ENCODE peak calls at places on chromosomes 11 and 22, in nine cellular contexts. V is fibroblast of lung, D is colonic mucosa, L is hepatocyte, K is ascending aorta, I is GM06990, B is BJ, Z is adrenal gland, E is left ventricle myocardium inferior. W is an unnamed sample.
A peak's percentile ranks its signal among the peaks of the same experiment; 100 is the strongest.

GRCh38 chr11:69377029-69377952 is 83.3 kb downstream of the MYEOV start:
- DNase-seq in V (no peak), D (no peak), L (no peak), K (no peak), I (no peak), B (no peak), Z (no peak), E (peak; percentile 8), W (no peak)

GRCh38 chr11:112085822-112086421 is 634 bp downstream of the TIMM8B start:
- DNase-seq in V (peak; percentile 27), D (peak; percentile 41), L (peak; percentile 27), K (no peak), I (no peak), B (no peak), Z (peak; percentile 43), E (no peak), W (no peak)

GRCh38 chr22:21933899-21934298 is 18.7 kb downstream of the PPM1F start:
- DNase-seq in V (no peak), D (no peak), L (no peak), K (no peak), I (no peak), B (no peak), Z (no peak), E (no peak), W (no peak)

GRCh38 chr11:115127790-115128189 is 376.4 kb downstream of the CADM1 start:
- DNase-seq in V (no peak), D (no peak), L (no peak), K (no peak), I (no peak), B (no peak), Z (no peak), E (no peak), W (no peak)

GRCh38 chr11:10866893-10867331 is 9.1 kb upstream of the ZBED5 start:
- DNase-seq in V (peak; percentile 94), D (no peak), L (peak; percentile 54), K (no peak), I (no peak), B (no peak), Z (peak; percentile 24), E (no peak), W (no peak)

GRCh38 chr11:87056091-87056490 is 18.4 kb downstream of the TMEM135 start:
- DNase-seq in V (no peak), D (no peak), L (no peak), K (no peak), I (no peak), B (no peak), Z (no peak), E (no peak), W (no peak)

GRCh38 chr11:69369945-69370344 is 76.0 kb downstream of the MYEOV start:
- DNase-seq in V (no peak), D (peak; percentile 12), L (no peak), K (peak; percentile 16), I (no peak), B (no peak), Z (no peak), E (no peak), W (no peak)

GRCh38 chr22:47393191-47393590 is 630.7 kb downstream of the TBC1D22A start:
- DNase-seq in V (no peak), D (no peak), L (no peak), K (no peak), I (no peak), B (no peak), Z (no peak), E (no peak), W (no peak)

GRCh38 chr11:59195596-59195995 is 17.1 kb downstream of the MPEG1 start:
- DNase-seq in V (no peak), D (no peak), L (no peak), K (no peak), I (no peak), B (no peak), Z (no peak), E (no peak), W (no peak)

GRCh38 chr11:59197990-59198389 is 14.7 kb downstream of the MPEG1 start:
- DNase-seq in V (peak; percentile 22), D (no peak), L (peak; percentile 78), K (peak; percentile 93), I (no peak), B (no peak), Z (peak; percentile 93), E (peak; percentile 76), W (no peak)

GRCh38 chr11:59193741-59194140 is 19.0 kb downstream of the MPEG1 start:
- DNase-seq in V (no peak), D (no peak), L (no peak), K (no peak), I (no peak), B (no peak), Z (no peak), E (no peak), W (no peak)

GRCh38 chr11:59199546-59200420 is 12.9 kb downstream of the MPEG1 start:
- DNase-seq in V (no peak), D (no peak), L (no peak), K (no peak), I (peak; percentile 71), B (no peak), Z (no peak), E (no peak), W (no peak)

GRCh38 chr11:59196777-59197176 is 15.9 kb downstream of the MPEG1 start:
- DNase-seq in V (no peak), D (no peak), L (no peak), K (no peak), I (no peak), B (no peak), Z (no peak), E (no peak), W (no peak)
- H3K36me3 ChIP-seq in V (no peaks in the 10 kb centered on the region), D (peaks cover 9% of the 10 kb centered on the region), L (peaks cover 5% of the 10 kb centered on the region), K (no peaks in the 10 kb centered on the region), I (peaks cover 6% of the 10 kb centered on the region), B (no peaks in the 10 kb centered on the region), Z (peaks cover 3% of the 10 kb centered on the region), E (peaks cover 11% of the 10 kb centered on the region), W (peaks cover 18% of the 10 kb centered on the region)

GRCh38 chr11:60933416-60933815 is 9.2 kb downstream of the TMEM132A start:
- DNase-seq in V (no peak), D (no peak), L (no peak), K (no peak), I (peak; percentile 28), B (no peak), Z (no peak), E (no peak), W (no peak)

GRCh38 chr11:60935676-60936442 is 11.6 kb downstream of the TMEM132A start:
- DNase-seq in V (no peak), D (no peak), L (no peak), K (no peak), I (no peak), B (no peak), Z (no peak), E (no peak), W (no peak)

GRCh38 chr11:60934091-60934789 is 10.0 kb downstream of the TMEM132A start:
- DNase-seq in V (no peak), D (no peak), L (no peak), K (no peak), I (peak; percentile 38), B (no peak), Z (no peak), E (no peak), W (no peak)

GRCh38 chr11:60936467-60937143 is 12.3 kb downstream of the TMEM132A start:
- DNase-seq in V (no peak), D (no peak), L (no peak), K (no peak), I (no peak), B (no peak), Z (no peak), E (no peak), W (no peak)

DNA sequence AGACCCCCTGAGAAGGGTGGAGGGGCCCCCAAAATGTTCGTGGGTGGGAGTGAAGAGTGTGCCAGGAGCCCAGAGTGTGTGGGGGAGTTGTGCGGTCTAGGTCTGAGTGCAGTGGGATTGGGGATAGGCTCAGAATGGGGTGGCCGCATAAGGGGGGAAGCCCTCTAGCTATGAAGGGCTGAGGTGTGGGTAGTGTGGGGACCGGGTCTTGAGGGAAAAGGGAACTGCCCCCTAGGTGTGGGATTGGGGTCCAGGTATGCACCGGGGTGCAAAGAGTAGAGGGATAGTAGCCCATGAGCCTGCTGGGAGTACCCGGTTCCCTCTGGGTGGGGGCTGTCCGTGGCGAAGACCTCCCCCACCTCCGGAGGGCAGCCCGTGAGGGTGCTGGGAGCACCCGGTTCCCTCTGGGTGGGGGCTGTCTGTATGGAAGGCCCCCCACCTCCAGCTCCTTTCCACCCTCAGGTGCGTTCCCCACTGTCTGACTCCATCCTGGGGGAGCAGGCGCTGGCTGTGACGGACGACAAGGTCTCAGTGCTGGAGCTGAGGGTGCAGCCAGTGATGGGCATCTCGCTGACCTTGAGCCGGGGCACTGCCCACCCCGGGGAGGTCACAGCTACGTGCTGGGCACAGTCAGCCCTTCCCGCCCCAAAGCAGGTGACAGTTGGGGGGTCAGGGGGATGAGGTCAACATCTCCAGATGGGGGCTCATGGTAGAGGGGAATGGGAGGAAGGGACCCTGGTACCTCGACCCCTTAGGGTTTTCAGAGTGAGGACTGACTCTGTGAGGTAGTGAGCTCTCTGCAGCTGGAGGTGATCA is 10.7 kb downstream of the TMEM132A start:
- DNase-seq in V (no peak), D (no peak), L (no peak), K (no peak), I (peak; percentile 25), B (no peak), Z (no peak), E (no peak), W (no peak)
- H3K36me3 ChIP-seq in V (no peaks in the 10 kb centered on the region), D (no peaks in the 10 kb centered on the region), L (no peaks in the 10 kb centered on the region), K (peaks cover 8% of the 10 kb centered on the region), I (peaks cover 18% of the 10 kb centered on the region), B (peaks cover 10% of the 10 kb centered on the region), Z (peaks cover 3% of the 10 kb centered on the region), E (peaks cover 17% of the 10 kb centered on the region), W (no peaks in the 10 kb centered on the region)

DNA sequence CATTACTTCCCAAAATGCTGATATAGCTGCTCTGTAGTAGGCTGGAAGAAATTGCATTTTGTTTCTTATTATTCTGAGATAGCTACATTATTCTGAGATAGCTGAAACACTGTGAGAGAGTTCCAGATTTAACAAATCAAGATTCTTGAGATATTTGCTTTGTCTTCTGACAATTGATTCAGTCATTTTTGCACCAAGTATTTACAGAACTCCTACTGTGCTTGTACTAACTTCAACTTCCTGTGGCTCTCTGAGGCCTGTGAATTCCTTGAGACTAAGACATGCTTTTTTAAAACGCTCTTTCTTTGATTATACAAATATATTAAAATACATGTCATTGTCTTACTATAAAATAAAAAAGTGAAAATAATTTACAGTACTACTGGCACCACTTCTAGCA is 52.7 kb downstream of the USP47 start:
- DNase-seq in V (peak; percentile 21), D (no peak), L (no peak), K (no peak), I (no peak), B (no peak), Z (no peak), E (no peak), W (no peak)
- H3K36me3 ChIP-seq in V (no peaks in the 10 kb centered on the region), D (no peaks in the 10 kb centered on the region), L (no peaks in the 10 kb centered on the region), K (peaks cover 5% of the 10 kb centered on the region), I (peaks cover 2% of the 10 kb centered on the region), B (peaks cover 6% of the 10 kb centered on the region), Z (no peaks in the 10 kb centered on the region), E (peaks cover 65% of the 10 kb centered on the region), W (peaks cover 4% of the 10 kb centered on the region)

DNA sequence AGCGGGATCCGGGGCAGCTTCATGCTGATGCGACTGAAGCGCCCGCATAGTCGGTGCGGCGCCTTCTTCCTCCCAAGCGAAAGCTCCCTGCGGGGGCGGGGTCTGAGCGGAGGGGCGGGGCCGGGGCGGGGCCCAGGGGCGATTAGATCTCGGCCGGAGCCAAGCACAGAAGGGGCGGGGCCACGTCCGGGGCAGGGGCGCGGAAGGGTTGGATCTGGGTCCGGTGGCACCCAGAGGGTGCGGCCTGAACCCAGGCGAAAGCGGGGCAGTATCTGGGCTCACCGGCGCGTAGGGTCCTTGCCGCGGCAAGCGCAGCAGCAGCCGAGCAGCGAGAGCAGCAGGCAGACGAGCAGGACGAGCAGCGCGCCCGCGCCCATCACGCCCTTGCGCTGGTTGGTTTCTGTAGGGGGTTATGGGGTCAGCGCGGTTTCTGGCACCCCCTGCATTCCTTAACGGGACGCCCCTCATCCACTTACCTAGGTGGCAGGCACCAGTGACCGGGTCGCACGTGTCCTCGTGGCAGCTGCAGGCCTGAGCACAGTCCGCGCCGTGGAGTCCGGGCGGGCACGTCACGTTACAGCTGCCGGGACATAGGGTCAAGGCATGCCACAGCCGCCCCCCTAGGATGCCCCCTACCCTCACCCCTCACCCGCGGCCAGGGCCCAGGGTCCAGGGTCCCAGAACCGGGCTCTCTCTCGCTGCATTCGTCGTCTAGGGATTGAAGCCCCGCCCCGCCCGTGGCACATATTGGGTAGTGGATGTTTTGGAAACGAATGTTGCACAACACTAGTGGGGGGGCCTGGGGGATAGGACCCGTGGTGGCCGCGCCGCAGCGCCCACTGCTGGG is 8.1 kb downstream of the SCARF2 start:
- DNase-seq in V (no peak), D (peak; percentile 91), L (peak; percentile 19), K (no peak), I (peak; percentile 72), B (no peak), Z (peak; percentile 43), E (peak; percentile 56), W (peak; percentile 87)
- H3K36me3 ChIP-seq in V (peaks cover 21% of the 10 kb centered on the region), D (no peaks in the 10 kb centered on the region), L (no peaks in the 10 kb centered on the region), K (peaks cover 39% of the 10 kb centered on the region), I (no peaks in the 10 kb centered on the region), B (peaks cover 36% of the 10 kb centered on the region), Z (no peaks in the 10 kb centered on the region), E (peaks cover 14% of the 10 kb centered on the region), W (no peaks in the 10 kb centered on the region)